ENCODE peak calls at places on chromosomes 3 and 15, in four cellular contexts. P, U, A and I are unnamed samples.

GRCh38 chr3:179279837-179280236 is 28.9 kb upstream of the KCNMB3 start:
- DNase-seq in P (no peak), U (no peak), A (no peak), I (no peak)

GRCh38 chr3:52528596-52529375 is 4.9 kb downstream of the NT5DC2 start:
- DNase-seq in P (no peak), U (no peak), A (no peak), I (no peak)

GRCh38 chr3:71680588-71680987 is 44.6 kb downstream of the EIF4E3 start:
- DNase-seq in P (peak), U (no peak), A (no peak), I (peak)

GRCh38 chr15:68816795-68817303 is 3.8 kb downstream of the ANP32A start:
- DNase-seq in P (no peak), U (no peak), A (no peak), I (no peak)

GRCh38 chr3:197050511-197050910 is 20.9 kb upstream of the MELTF start:
- DNase-seq in P (no peak), U (no peak), A (no peak), I (no peak)

GRCh38 chr15:31974855-31975421 is 55.4 kb upstream of the CHRNA7 start:
- DNase-seq in P (peak), U (peak), A (peak), I (peak)

GRCh38 chr15:35444557-35445204 is 101.3 kb downstream of the DPH6 start:
- DNase-seq in P (peak), U (no peak), A (no peak), I (peak)

GRCh38 chr15:63818191-63818590 is 15.6 kb downstream of the HERC1 start:
- DNase-seq in P (peak), U (no peak), A (peak), I (no peak)

GRCh38 chr3:12560505-12561188 is 3.8 kb downstream of the MKRN2 start:
- DNase-seq in P (no peak), U (no peak), A (no peak), I (no peak)

GRCh38 chr15:42800731-42801474 is 64.0 kb upstream of the CDAN1 start:
- DNase-seq in P (no peak), U (no peak), A (no peak), I (no peak)

GRCh38 chr3:40911928-40912327 is 287.4 kb upstream of the CTNNB1 start:
- DNase-seq in P (no peak), U (no peak), A (no peak), I (no peak)

GRCh38 chr3:13839253-13839652 is 40.6 kb downstream of the WNT7A start:
- DNase-seq in P (no peak), U (no peak), A (no peak), I (no peak)

GRCh38 chr15:98647026-98647773 is 1.1 kb upstream of the IGF1R start:
- DNase-seq in P (peak), U (peak), A (peak), I (no peak)

GRCh38 chr3:27114684-27115083 is 254.5 kb downstream of the NEK10 start:
- DNase-seq in P (peak), U (no peak), A (no peak), I (peak)

GRCh38 chr15:35874260-35874905 is 328.4 kb upstream of the DPH6 start:
- DNase-seq in P (peak), U (no peak), A (no peak), I (peak)

GRCh38 chr3:56753206-56753605 is 48.5 kb downstream of the ARHGEF3 start:
- DNase-seq in P (peak), U (no peak), A (no peak), I (no peak)

GRCh38 chr15:93164409-93164808 is 75.4 kb upstream of the RGMA start:
- DNase-seq in P (no peak), U (peak), A (no peak), I (no peak)

GRCh38 chr3:146222204-146223046 is 28.5 kb downstream of the PLSCR4 start:
- DNase-seq in P (peak), U (no peak), A (no peak), I (no peak)

GRCh38 chr3:72099331-72100061 is 314.5 kb upstream of the PROK2 start:
- DNase-seq in P (no peak), U (no peak), A (no peak), I (no peak)

GRCh38 chr3:9781978-9782575 is 10.2 kb downstream of the TADA3 start:
- DNase-seq in P (no peak), U (no peak), A (no peak), I (no peak)

GRCh38 chr3:57597240-57597972 is at the start of gene ARF4:
- DNase-seq in P (peak), U (peak), A (peak), I (peak)

GRCh38 chr15:57703387-57703786 is 3.1 kb upstream of the POLR2M start:
- DNase-seq in P (no peak), U (no peak), A (no peak), I (no peak)

GRCh38 chr3:126378341-126378751 is 16.4 kb upstream of the CFAP100 start:
- DNase-seq in P (no peak), U (no peak), A (no peak), I (no peak)

GRCh38 chr3:161371441-161372320 is at the start of gene SPTSSB:
- DNase-seq in P (no peak), U (peak), A (peak), I (no peak)

GRCh38 chr15:35986072-35986666 is 440.2 kb upstream of the DPH6 start:
- DNase-seq in P (peak), U (no peak), A (no peak), I (no peak)

GRCh38 chr15:33068531-33068990 is 126.0 kb downstream of the FMN1 start:
- DNase-seq in P (no peak), U (no peak), A (peak), I (no peak)

GRCh38 chr3:124202754-124203153 is 210.8 kb upstream of the ROPN1 start:
- DNase-seq in P (no peak), U (no peak), A (peak), I (no peak)

GRCh38 chr15:80162059-80162554 is 9.3 kb downstream of the FAH start:
- DNase-seq in P (peak), U (no peak), A (no peak), I (no peak)

GRCh38 chr3:3296858-3297430 is 117.5 kb upstream of the CRBN start:
- DNase-seq in P (no peak), U (no peak), A (no peak), I (no peak)

GRCh38 chr3:141797167-141797773 is 34.1 kb downstream of the GRK7 start:
- DNase-seq in P (peak), U (no peak), A (no peak), I (no peak)

GRCh38 chr3:172132159-172132586 is 92.8 kb downstream of the FNDC3B start:
- DNase-seq in P (no peak), U (no peak), A (no peak), I (no peak)

GRCh38 chr3:38002940-38003339 is 12.4 kb downstream of the VILL start:
- DNase-seq in P (no peak), U (no peak), A (no peak), I (no peak)

GRCh38 chr15:91885714-91886265 is 32.3 kb downstream of the SLCO3A1 start:
- DNase-seq in P (no peak), U (no peak), A (no peak), I (no peak)

GRCh38 chr15:85727068-85727467 is 67.7 kb downstream of the KLHL25 start:
- DNase-seq in P (no peak), U (no peak), A (no peak), I (no peak)

GRCh38 chr3:110568246-110568645 is 503.4 kb upstream of the NECTIN3 start:
- DNase-seq in P (peak), U (no peak), A (no peak), I (peak)

GRCh38 chr3:70049761-70050160 is 50.2 kb downstream of the SAMMSON start:
- DNase-seq in P (peak), U (no peak), A (no peak), I (no peak)

GRCh38 chr15:61660579-61660978 is 399.7 kb downstream of the VPS13C start:
- DNase-seq in P (peak), U (no peak), A (no peak), I (no peak)